ENCODE peak calls at places on chromosomes 1 and 21, in five cellular contexts. C, N, Q, G and J are unnamed samples.
A peak's percentile ranks its signal among the peaks of the same experiment; 100 is the strongest.

GRCh38 chr1:210489491-210489890 is 160.8 kb downstream of the HHAT start:
- DNase-seq in N (no peak), C (peak; percentile 4), G (no peak), Q (no peak), J (no peak)

GRCh38 chr1:60152886-60153285 is 79.3 kb upstream of the C1orf87 start:
- DNase-seq in G (no peak), N (no peak), C (no peak), Q (no peak), J (no peak)

GRCh38 chr1:54372978-54373377 is 33.2 kb downstream of the SSBP3 start:
- DNase-seq in C (no peak), G (no peak), Q (no peak), N (peak; percentile 75), J (no peak)

GRCh38 chr1:33588726-33589125 is 116.3 kb downstream of the ZSCAN20 start:
- DNase-seq in G (no peak), Q (no peak), C (no peak), N (no peak), J (no peak)

GRCh38 chr1:19398309-19398760 is 86.2 kb downstream of the SLC66A1 start:
- DNase-seq in G (peak; percentile 96), N (no peak), Q (no peak), C (peak; percentile 99), J (peak; percentile 97)

GRCh38 chr21:42012763-42013329 is 2.7 kb upstream of the ZBTB21 start:
- DNase-seq in Q (no peak), C (no peak), N (no peak), G (no peak), J (no peak)

GRCh38 chr1:10856863-10857598 is 60.6 kb upstream of the CASZ1 start:
- DNase-seq in C (no peak), G (no peak), Q (peak; percentile 59), N (no peak), J (no peak)

GRCh38 chr1:89945852-89946476 is 48.9 kb upstream of the ZNF326 start:
- DNase-seq in G (no peak), N (peak; percentile 85), C (peak; percentile 53), Q (no peak), J (no peak)

GRCh38 chr1:66690666-66691381 is 61.4 kb upstream of the DYNLT5 start:
- DNase-seq in Q (no peak), C (no peak), N (no peak), G (no peak), J (no peak)

DNA sequence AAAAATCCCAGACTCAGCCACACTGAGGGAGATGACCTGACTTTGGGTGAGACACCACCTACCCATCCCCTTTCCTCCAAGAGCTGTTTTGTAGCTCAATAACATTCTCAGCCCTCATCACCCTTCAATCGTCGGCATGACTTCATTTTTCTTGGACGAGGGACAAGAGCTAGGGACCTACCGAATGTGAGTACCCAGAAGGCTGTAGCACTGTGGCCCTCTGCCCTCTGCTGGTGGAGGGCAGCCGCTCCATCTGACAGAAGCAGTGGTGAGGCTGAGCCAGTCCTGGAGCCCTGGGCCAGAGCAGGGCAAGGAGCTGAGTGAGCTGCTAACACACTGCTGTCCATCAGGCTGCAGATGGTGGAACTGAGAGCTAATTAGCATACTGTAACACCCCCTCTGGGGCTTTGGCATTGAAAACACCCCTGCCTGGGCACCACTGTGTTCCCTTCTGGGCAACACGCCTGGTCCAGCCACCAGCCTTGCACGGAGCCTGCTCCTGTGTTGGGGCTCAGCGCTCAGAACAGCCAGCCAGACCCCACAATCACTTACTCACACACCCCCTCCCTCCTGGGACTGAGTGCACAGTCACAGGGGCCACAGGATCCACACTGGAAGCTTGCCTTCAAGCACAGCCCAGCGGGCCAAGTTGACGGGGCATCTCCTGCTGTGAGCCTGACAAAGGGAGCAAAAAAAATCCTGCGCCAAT is 18.3 kb upstream of the ALPL start:
- DNase-seq in C (peak; percentile 89), Q (no peak), N (peak; percentile 42), G (peak; percentile 79), J (peak; percentile 24)
- TF ChIP-seq CTCF in C (peak; percentile 80), Q (peak; percentile 41), N (peak; percentile 37), G (peak; percentile 79), J (peak; percentile 82)

DNA sequence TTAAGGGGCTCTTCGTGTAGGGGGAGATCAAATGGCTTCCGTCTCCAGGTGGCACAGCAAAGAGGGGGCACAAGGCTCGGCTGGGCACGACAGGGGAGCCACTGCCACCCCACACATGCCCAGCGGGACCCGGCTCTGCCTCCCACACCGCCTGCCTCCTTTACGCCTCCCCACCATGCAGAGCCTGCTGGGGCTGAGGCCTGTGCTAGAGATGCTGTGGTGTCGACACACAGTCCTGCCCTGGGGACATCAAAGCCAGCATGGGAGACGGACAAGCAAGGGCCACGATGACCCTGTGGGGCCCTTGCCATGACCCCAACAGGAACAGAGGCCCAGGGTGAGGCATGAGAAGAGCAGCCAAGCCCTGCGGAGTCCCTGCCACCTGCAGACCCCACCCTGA is 102.8 kb downstream of the NPHP4 start:
- DNase-seq in G (no peak), Q (no peak), N (no peak), C (no peak), J (no peak)
- H3K4me3 ChIP-seq in G (no peak overlapping the region), Q (no peak overlapping the region), N (no peak overlapping the region), C (no peak overlapping the region), J (no peak overlapping the region)

GRCh38 chr1:1943834-1944570 is 24.9 kb upstream of the TMEM52 start:
- DNase-seq in G (peak; percentile 23), C (peak; percentile 44), N (peak; percentile 27), Q (peak; percentile 82), J (no peak)
- TF ChIP-seq CTCF in G (peak; percentile 83), C (peak; percentile 82), N (peak; percentile 82), Q (peak; percentile 92), J (peak; percentile 88)

GRCh38 chr1:29868944-29869343 is 632.6 kb downstream of the PTPRU start:
- DNase-seq in G (no peak), N (no peak), Q (no peak), C (no peak), J (no peak)
- H3K4me3 ChIP-seq in G (no peak overlapping the region), N (no peak overlapping the region), Q (no peak overlapping the region), C (no peak overlapping the region), J (no peak overlapping the region)